ENCODE peak calls at places on chromosomes 13 and 19, in four cellular contexts. S is Caco-2; P is CD8-positive, alpha-beta memory T cell; U is aorta. D is an unnamed sample.

GRCh38 chr19:14764401-14764800 is 14.0 kb downstream of the ADGRE2 start:
- DNase-seq in S (no peak), P (no peak), U (no peak), D (no peak)

GRCh38 chr19:34676697-34677385 is at the start of gene SCGB2B2:
- DNase-seq in S (peak; percentile 63), P (no peak), U (no peak), D (no peak)

GRCh38 chr19:10502524-10503001 is 593 bp downstream of the KEAP1 start:
- DNase-seq in S (peak; percentile 95), P (peak; percentile 81), U (peak; percentile 98), D (peak; percentile 96)

GRCh38 chr13:88979465-88980180 is 1308.5 kb downstream of the SLITRK5 start:
- DNase-seq in S (no peak), P (no peak), U (no peak), D (peak; percentile 9)

GRCh38 chr13:90867336-90867683 is 480.2 kb upstream of the MIR17HG start:
- DNase-seq in S (peak; percentile 84), P (no peak), U (peak; percentile 78), D (peak; percentile 82)

GRCh38 chr13:105774739-105775460 is 760.6 kb downstream of the EFNB2 start:
- DNase-seq in S (peak; percentile 81), P (no peak), U (no peak), D (peak; percentile 41)

GRCh38 chr13:86710013-86710412 is 910.8 kb upstream of the SLITRK6 start:
- DNase-seq in S (no peak), P (no peak), U (no peak), D (no peak)

GRCh38 chr19:50361290-50362029 is 4.0 kb downstream of the NAPSA start:
- DNase-seq in S (no peak), P (no peak), U (peak; percentile 6), D (no peak)

GRCh38 chr19:20269461-20269860 is 102.4 kb downstream of the ZNF486 start:
- DNase-seq in S (no peak), P (no peak), U (no peak), D (no peak)

GRCh38 chr19:35975608-35976214 is 19.3 kb upstream of the SDHAF1 start:
- DNase-seq in S (no peak), P (no peak), U (no peak), D (peak; percentile 62)

GRCh38 chr19:34241513-34242337 is 12.6 kb upstream of the GARRE1 start:
- DNase-seq in S (peak; percentile 78), P (no peak), U (no peak), D (peak; percentile 78)

GRCh38 chr19:575527-576506 is 3.4 kb downstream of the BSG start:
- DNase-seq in S (no peak), P (no peak), U (peak; percentile 75), D (peak; percentile 48)

GRCh38 chr13:40552895-40553294 is 113.5 kb downstream of the FOXO1 start:
- DNase-seq in S (no peak), P (no peak), U (no peak), D (no peak)

GRCh38 chr13:100356889-100357288 is 231.7 kb downstream of the GGACT start:
- DNase-seq in S (no peak), P (no peak), U (no peak), D (no peak)

GRCh38 chr13:98937911-98938381 is 39.9 kb downstream of the DOCK9 start:
- DNase-seq in S (peak; percentile 65), P (no peak), U (no peak), D (no peak)

GRCh38 chr13:34591801-34592454 is 350.1 kb upstream of the NBEA start:
- DNase-seq in S (no peak), P (no peak), U (no peak), D (no peak)

GRCh38 chr19:5332501-5332900 is 8.1 kb downstream of the PTPRS start:
- DNase-seq in S (no peak), P (no peak), U (no peak), D (no peak)

GRCh38 chr13:109703250-109703649 is 83.1 kb downstream of the IRS2 start:
- DNase-seq in S (no peak), P (no peak), U (no peak), D (no peak)

GRCh38 chr13:51632643-51633357 is 48.5 kb downstream of the WDFY2 start:
- DNase-seq in S (no peak), P (no peak), U (no peak), D (no peak)

GRCh38 chr19:55095260-55096060 is 19.8 kb downstream of the EPS8L1 start:
- DNase-seq in S (no peak), P (no peak), U (no peak), D (no peak)

GRCh38 chr13:99230991-99231390 is 27.2 kb downstream of the GPR18 start:
- DNase-seq in S (no peak), P (no peak), U (no peak), D (no peak)

GRCh38 chr19:5110546-5110945 is 141.6 kb downstream of the KDM4B start:
- DNase-seq in S (no peak), P (no peak), U (no peak), D (no peak)

GRCh38 chr13:75180805-75181455 is 301.0 kb downstream of the TBC1D4 start:
- DNase-seq in S (no peak), P (no peak), U (no peak), D (no peak)

GRCh38 chr13:75480691-75481175 is 1.2 kb downstream of the TBC1D4 start:
- DNase-seq in S (peak; percentile 91), P (no peak), U (peak; percentile 77), D (peak; percentile 60)

GRCh38 chr19:29421186-29421525 is 104.6 kb upstream of the VSTM2B start:
- DNase-seq in S (no peak), P (no peak), U (no peak), D (peak; percentile 62)

GRCh38 chr19:29422047-29422446 is 103.7 kb upstream of the VSTM2B start:
- DNase-seq in S (no peak), P (no peak), U (no peak), D (no peak)

GRCh38 chr19:29420065-29420464 is 105.7 kb upstream of the VSTM2B start:
- DNase-seq in S (no peak), P (no peak), U (no peak), D (no peak)

GRCh38 chr19:29420482-29421185 is 105.2 kb upstream of the VSTM2B start:
- DNase-seq in S (no peak), P (no peak), U (no peak), D (no peak)

DNA sequence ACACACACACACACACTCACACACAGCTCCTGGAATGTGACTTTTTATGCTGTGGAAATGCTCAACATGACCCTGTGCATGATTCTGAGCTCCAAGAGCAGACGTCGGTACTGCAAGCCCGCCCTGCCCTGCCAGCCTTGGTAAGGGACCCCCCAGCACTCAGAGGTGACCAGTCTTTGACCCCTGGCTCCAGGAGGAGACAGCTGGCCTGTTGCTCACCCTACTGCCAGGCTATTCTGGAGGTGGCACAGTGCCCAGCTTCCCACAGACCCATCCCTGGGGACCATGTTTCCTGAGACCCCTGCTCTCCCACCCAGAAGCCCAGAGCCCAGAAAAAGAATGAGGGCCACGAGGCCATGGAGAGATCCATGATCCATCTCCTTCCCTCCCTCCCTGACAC is 103.1 kb upstream of the VSTM2B start:
- DNase-seq in S (no peak), P (no peak), U (no peak), D (no peak)
- H3K9me3 ChIP-seq in S (peaks cover 7% of the 10 kb centered on the region), P (no peaks in the 10 kb centered on the region), U (no peaks in the 10 kb centered on the region), D (no peaks in the 10 kb centered on the region)

DNA sequence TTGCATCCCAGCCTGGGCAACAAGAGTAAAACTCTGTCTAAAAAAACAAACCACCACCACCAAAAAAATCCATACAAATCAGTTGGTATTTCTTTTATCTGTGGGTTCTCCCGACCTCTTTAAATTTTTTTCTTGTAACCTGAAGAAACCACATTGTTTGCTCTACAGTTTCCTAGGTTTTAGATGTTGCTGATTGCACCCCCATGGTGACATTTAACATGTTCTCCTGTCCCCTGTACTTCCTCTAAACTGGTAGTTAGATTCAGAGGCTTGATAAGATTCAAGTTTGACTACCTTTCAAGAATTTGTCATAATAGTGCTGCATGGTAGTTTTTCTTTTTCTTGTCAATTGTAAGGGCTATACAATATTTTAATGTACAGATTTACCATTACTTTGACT is 24.0 kb downstream of the ALG5 start:
- DNase-seq in S (no peak), P (no peak), U (no peak), D (no peak)
- H3K9me3 ChIP-seq in S (no peaks in the 10 kb centered on the region), P (no peaks in the 10 kb centered on the region), U (no peaks in the 10 kb centered on the region), D (peaks cover 6% of the 10 kb centered on the region)

DNA sequence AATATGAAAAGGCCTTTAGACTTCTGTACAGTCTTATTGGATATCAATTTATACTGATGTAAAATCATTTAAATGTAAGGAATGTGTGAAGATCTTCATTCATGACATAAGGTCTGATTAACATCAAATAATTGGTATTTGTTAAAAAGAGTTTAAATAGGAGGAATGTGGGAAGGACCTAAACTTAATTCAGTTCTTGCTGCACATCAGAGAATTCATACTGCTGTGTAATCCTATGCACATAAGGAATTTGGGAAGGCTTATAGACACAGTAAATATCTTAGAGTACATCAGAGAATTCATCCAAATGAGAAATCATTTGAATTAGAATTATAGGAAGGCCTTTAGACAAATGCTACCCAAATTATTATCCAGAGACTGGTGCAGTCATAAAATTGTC is 21.7 kb downstream of the ZNF283 start:
- DNase-seq in S (no peak), P (no peak), U (no peak), D (no peak)
- H3K9me3 ChIP-seq in S (peaks cover 63% of the 10 kb centered on the region), P (peaks cover 58% of the 10 kb centered on the region), U (peaks cover 9% of the 10 kb centered on the region), D (peaks cover 42% of the 10 kb centered on the region)

DNA sequence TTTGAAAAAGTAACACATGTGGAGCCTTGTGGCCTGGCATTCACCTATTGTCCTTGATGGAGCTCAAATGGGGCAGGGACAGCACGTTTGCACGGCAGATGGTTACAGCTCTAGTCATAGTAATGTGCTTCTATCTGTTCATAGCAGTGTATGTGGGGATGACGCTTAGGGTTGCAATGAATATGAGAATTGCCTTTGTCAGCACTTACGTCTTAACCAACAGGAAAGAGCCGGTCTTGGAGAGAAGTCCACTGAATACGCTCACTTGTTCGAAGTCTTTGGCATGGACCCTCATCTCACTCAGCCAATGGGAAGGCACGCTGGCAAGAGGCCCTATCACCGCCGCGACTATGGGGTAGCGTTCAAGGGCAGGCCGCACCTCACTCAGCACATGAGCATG is 18.9 kb upstream of the OR7D2 start:
- DNase-seq in S (no peak), P (no peak), U (no peak), D (no peak)
- H3K9me3 ChIP-seq in S (peaks cover under 1% of the 10 kb centered on the region), P (peaks cover 4% of the 10 kb centered on the region), U (peaks cover 31% of the 10 kb centered on the region), D (peaks cover 29% of the 10 kb centered on the region)

DNA sequence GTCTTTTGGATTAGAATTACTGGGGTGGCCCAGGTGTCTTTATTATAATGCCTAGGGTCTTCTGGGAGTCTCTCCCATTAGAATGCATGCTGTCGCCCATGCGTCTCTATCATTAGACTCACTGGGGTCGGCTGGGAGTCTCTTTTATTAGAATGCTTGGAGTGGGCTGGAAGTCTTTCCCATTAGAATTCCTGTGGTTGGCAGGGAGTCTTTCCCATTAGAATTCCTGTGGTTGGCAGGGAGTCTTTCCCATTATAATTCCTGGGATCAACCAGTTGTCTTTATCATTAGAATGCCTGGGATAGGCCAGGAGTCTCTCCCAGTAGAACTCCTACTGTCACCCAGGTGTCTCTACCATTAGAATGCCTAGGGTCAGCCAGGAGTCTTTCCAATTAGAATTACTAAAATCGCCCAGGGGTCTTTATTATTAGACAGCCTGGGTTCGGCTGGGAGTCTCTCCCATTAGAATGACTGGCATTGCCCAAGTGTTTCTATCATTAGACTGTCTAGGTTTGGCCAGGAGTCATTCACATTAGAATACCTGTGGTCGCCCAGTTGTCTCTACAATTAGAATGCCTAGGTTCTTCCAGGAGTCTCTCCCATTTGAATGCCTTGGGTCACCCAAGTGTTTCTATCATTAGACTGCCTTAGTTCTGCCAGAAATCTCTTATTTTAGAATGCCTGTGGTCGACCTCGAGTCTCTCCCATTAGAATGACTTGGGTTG is 1558.5 kb downstream of the UQCRFS1 start:
- DNase-seq in S (no peak), P (no peak), U (no peak), D (no peak)
- H3K9me3 ChIP-seq in S (peaks cover 8% of the 10 kb centered on the region), P (peaks cover 3% of the 10 kb centered on the region), U (peaks cover 7% of the 10 kb centered on the region), D (no peaks in the 10 kb centered on the region)

D was measured in hepatocyte.